ENCODE peak calls at places on chromosomes 1 and 21, in nine cellular contexts. A, T, F, H, Z, K, E, C and W are unnamed samples.

GRCh38 chr1:48543854-48544253 is 71.8 kb upstream of the SPATA6 start:
- DNase-seq in T (no peak), F (no peak), C (no peak), Z (no peak), H (no peak), A (no peak), K (no peak), E (no peak), W (no peak)

GRCh38 chr1:7145947-7146346 is 360.7 kb downstream of the CAMTA1 start:
- DNase-seq in T (no peak), C (no peak), K (no peak), F (no peak), H (no peak), Z (no peak), A (no peak), E (no peak), W (no peak)

GRCh38 chr1:180181996-180182675 is 27.5 kb downstream of the QSOX1 start:
- DNase-seq in T (no peak), K (no peak), C (no peak), F (no peak), H (no peak), Z (no peak), A (no peak), E (no peak), W (no peak)

GRCh38 chr1:183776731-183777130 is 28.2 kb upstream of the RGL1 start:
- DNase-seq in A (no peak), E (no peak), H (no peak), Z (peak), T (no peak), K (no peak), C (peak), F (no peak), W (no peak)

GRCh38 chr1:66354311-66354922 is 179.5 kb upstream of the SGIP1 start:
- DNase-seq in T (peak), H (no peak), F (peak), Z (peak), A (peak), E (no peak), K (no peak), C (peak), W (no peak)

GRCh38 chr21:39083377-39084008 is 99.8 kb downstream of the PSMG1 start:
- DNase-seq in E (no peak), A (no peak), T (peak), Z (no peak), F (no peak), H (no peak), C (peak), K (no peak), W (no peak)

GRCh38 chr1:20032425-20032824 is 37.6 kb upstream of the PLA2G5 start:
- DNase-seq in Z (no peak), H (no peak), A (no peak), K (no peak), C (no peak), F (no peak), E (no peak), T (no peak), W (no peak)

GRCh38 chr1:39907532-39908453 is 6.1 kb upstream of the MYCL start:
- DNase-seq in E (no peak), K (no peak), F (no peak), T (no peak), H (no peak), C (no peak), Z (no peak), A (no peak), W (no peak)

GRCh38 chr21:35106246-35106835 is 57.2 kb upstream of the RUNX1 start:
- DNase-seq in A (no peak), T (no peak), E (no peak), Z (no peak), H (no peak), K (no peak), F (no peak), C (peak), W (no peak)

GRCh38 chr1:212607924-212608208 is 695 bp upstream of the ATF3 start:
- DNase-seq in E (no peak), Z (no peak), C (peak), H (no peak), T (no peak), A (no peak), K (no peak), F (no peak), W (no peak)

GRCh38 chr1:10082785-10083479 is 50.2 kb downstream of the UBE4B start:
- DNase-seq in F (no peak), A (no peak), C (peak), K (no peak), H (no peak), Z (peak), T (peak), E (no peak), W (no peak)

GRCh38 chr1:2544093-2544874 is 11.9 kb upstream of the TNFRSF14 start:
- DNase-seq in A (no peak), C (no peak), Z (peak), E (no peak), K (no peak), T (no peak), F (no peak), H (no peak), W (no peak)

GRCh38 chr1:32496127-32496526 is 31.3 kb downstream of the ZBTB8B start:
- DNase-seq in K (no peak), T (peak), A (no peak), C (peak), H (no peak), E (no peak), Z (peak), F (peak), W (no peak)

GRCh38 chr1:111281411-111281810 is 9.2 kb upstream of the CHIA start:
- DNase-seq in Z (peak), F (no peak), H (no peak), E (no peak), A (no peak), T (no peak), K (no peak), C (no peak), W (no peak)

GRCh38 chr1:184513421-184513820 is 126.6 kb downstream of the C1orf21 start:
- DNase-seq in H (no peak), K (no peak), T (no peak), C (peak), Z (peak), E (no peak), F (no peak), A (no peak), W (no peak)

GRCh38 chr1:221766210-221766609 is 24.3 kb upstream of the DUSP10 start:
- DNase-seq in E (no peak), K (no peak), H (no peak), T (peak), Z (peak), C (peak), A (no peak), F (no peak), W (no peak)

GRCh38 chr1:180179162-180179957 is 24.7 kb downstream of the QSOX1 start:
- DNase-seq in T (no peak), C (no peak), F (no peak), H (no peak), K (no peak), E (no peak), Z (no peak), A (no peak), W (no peak)